ENCODE peak calls at places on chromosomes 7 and 10, in nine cellular contexts. D is A549, H is AG04450, N is coronary artery, U is cardiac muscle cell, V is colonic mucosa, C is astrocyte, J is kidney, R is fibroblast of lung. P is an unnamed sample.

GRCh38 chr10:57657164-57657765 is 610.4 kb downstream of the IPMK start:
- DNase-seq in H (no peak), V (peak), U (peak), N (no peak), C (peak), R (peak), J (no peak), D (peak), P (peak)

GRCh38 chr7:7251742-7252141 is 69.4 kb downstream of the C1GALT1 start:
- DNase-seq in D (no peak), U (no peak), H (no peak), V (no peak), N (no peak), C (no peak), J (no peak), R (no peak), P (no peak)

GRCh38 chr10:48469516-48470020 is 135.3 kb downstream of the ARHGAP22 start:
- DNase-seq in J (peak), N (peak), U (no peak), D (no peak), H (no peak), R (no peak), C (no peak), V (peak), P (no peak)

GRCh38 chr10:43230909-43231522 is 35.8 kb downstream of the RASGEF1A start:
- DNase-seq in N (peak), R (no peak), D (no peak), H (no peak), J (peak), U (no peak), V (no peak), C (no peak), P (no peak)

GRCh38 chr10:118694848-118695247 is 59.9 kb downstream of the CACUL1 start:
- DNase-seq in N (no peak), V (no peak), R (peak), J (no peak), D (no peak), U (no peak), C (peak), H (peak), P (peak)

GRCh38 chr7:38669965-38670520 is 38.9 kb upstream of the AMPH start:
- DNase-seq in D (no peak), H (no peak), C (no peak), V (no peak), N (no peak), R (no peak), U (no peak), J (no peak), P (peak)

GRCh38 chr7:33262476-33262875 is 133.1 kb downstream of the BBS9 start:
- DNase-seq in N (no peak), H (no peak), C (peak), V (no peak), U (no peak), J (no peak), R (no peak), D (no peak), P (peak)

GRCh38 chr7:1055084-1055450 is 10.7 kb downstream of the GPR146 start:
- DNase-seq in H (peak), U (no peak), N (no peak), R (peak), C (no peak), V (peak), J (peak), D (no peak), P (no peak)

GRCh38 chr7:114431198-114431597 is 16.6 kb downstream of the FOXP2 start:
- DNase-seq in J (no peak), C (no peak), U (no peak), N (no peak), R (no peak), V (no peak), D (no peak), H (no peak), P (no peak)

GRCh38 chr7:136964347-136964746 is 95.9 kb downstream of the CHRM2 start:
- DNase-seq in V (no peak), H (no peak), R (no peak), U (no peak), D (no peak), J (no peak), C (no peak), N (no peak), P (no peak)

GRCh38 chr10:132418520-132419416 is 21.8 kb downstream of the PWWP2B start:
- DNase-seq in H (no peak), R (peak), U (peak), J (peak), V (peak), C (no peak), N (no peak), D (peak), P (no peak)

GRCh38 chr10:14952851-14953451 is 945 bp downstream of the DCLRE1C start:
- DNase-seq in J (no peak), D (no peak), R (peak), U (no peak), N (no peak), H (no peak), V (no peak), C (no peak), P (no peak)

GRCh38 chr10:72694476-72695369 is 2.8 kb downstream of the MCU start:
- DNase-seq in V (no peak), H (no peak), R (peak), D (peak), N (no peak), J (no peak), U (peak), C (no peak), P (peak)

GRCh38 chr7:947391-948210 is 6.9 kb downstream of the ADAP1 start:
- DNase-seq in V (no peak), R (no peak), J (peak), D (no peak), C (no peak), U (no peak), H (no peak), N (no peak), P (no peak)

GRCh38 chr7:102220229-102220850 is 66.3 kb upstream of the SH2B2 start:
- DNase-seq in U (no peak), N (no peak), R (no peak), D (no peak), V (no peak), J (no peak), C (no peak), H (no peak), P (no peak)

GRCh38 chr10:63700935-63701263 is 179.7 kb downstream of the REEP3 start:
- DNase-seq in D (no peak), C (peak), R (peak), V (no peak), N (no peak), J (no peak), U (no peak), H (no peak), P (peak)

GRCh38 chr10:63700209-63700934 is 179.2 kb downstream of the REEP3 start:
- DNase-seq in J (peak), U (no peak), H (peak), V (no peak), C (peak), R (peak), D (peak), N (no peak), P (peak)

GRCh38 chr10:63697956-63698814 is 177.0 kb downstream of the REEP3 start:
- DNase-seq in U (no peak), D (no peak), V (no peak), R (no peak), C (no peak), H (no peak), J (no peak), N (no peak), P (peak)

GRCh38 chr10:63698815-63699205 is 177.6 kb downstream of the REEP3 start:
- DNase-seq in H (no peak), N (no peak), R (peak), J (no peak), C (peak), V (no peak), D (no peak), U (no peak), P (peak)

GRCh38 chr10:63699785-63700184 is 178.6 kb downstream of the REEP3 start:
- DNase-seq in J (peak), H (no peak), N (no peak), R (peak), C (peak), V (no peak), D (no peak), U (no peak), P (peak)
- H3K4me3 ChIP-seq in J (no peak), H (no peak), N (no peak), R (no peak), C (no peak), V (no peak), D (no peak), U (no peak), P (no peak)

GRCh38 chr7:56078196-56078595 is 14.1 kb downstream of the SUMF2 start:
- DNase-seq in U (no peak), N (no peak), D (no peak), H (no peak), R (no peak), J (peak), C (no peak), V (no peak), P (no peak)

GRCh38 chr7:56081626-56082340 is 11.0 kb downstream of the PHKG1 start:
- DNase-seq in R (no peak), C (no peak), J (peak), V (no peak), H (no peak), U (no peak), N (no peak), D (no peak), P (no peak)

GRCh38 chr7:56077681-56078080 is 13.6 kb downstream of the SUMF2 start:
- DNase-seq in H (no peak), V (no peak), C (no peak), R (no peak), N (no peak), D (no peak), J (no peak), U (no peak), P (no peak)

GRCh38 chr7:56083150-56083785 is 9.5 kb downstream of the PHKG1 start:
- DNase-seq in H (no peak), C (no peak), R (peak), N (no peak), J (peak), U (no peak), V (no peak), D (no peak), P (no peak)

GRCh38 chr7:56079450-56080185 is 13.1 kb downstream of the PHKG1 start:
- DNase-seq in C (peak), H (no peak), N (no peak), J (peak), V (peak), U (peak), D (peak), R (peak), P (peak)
- TF ChIP-seq CTCF in C (peak), H (peak), N (peak), J (peak), V (peak), U (peak), D (no peak), R (peak), P (peak)

DNA sequence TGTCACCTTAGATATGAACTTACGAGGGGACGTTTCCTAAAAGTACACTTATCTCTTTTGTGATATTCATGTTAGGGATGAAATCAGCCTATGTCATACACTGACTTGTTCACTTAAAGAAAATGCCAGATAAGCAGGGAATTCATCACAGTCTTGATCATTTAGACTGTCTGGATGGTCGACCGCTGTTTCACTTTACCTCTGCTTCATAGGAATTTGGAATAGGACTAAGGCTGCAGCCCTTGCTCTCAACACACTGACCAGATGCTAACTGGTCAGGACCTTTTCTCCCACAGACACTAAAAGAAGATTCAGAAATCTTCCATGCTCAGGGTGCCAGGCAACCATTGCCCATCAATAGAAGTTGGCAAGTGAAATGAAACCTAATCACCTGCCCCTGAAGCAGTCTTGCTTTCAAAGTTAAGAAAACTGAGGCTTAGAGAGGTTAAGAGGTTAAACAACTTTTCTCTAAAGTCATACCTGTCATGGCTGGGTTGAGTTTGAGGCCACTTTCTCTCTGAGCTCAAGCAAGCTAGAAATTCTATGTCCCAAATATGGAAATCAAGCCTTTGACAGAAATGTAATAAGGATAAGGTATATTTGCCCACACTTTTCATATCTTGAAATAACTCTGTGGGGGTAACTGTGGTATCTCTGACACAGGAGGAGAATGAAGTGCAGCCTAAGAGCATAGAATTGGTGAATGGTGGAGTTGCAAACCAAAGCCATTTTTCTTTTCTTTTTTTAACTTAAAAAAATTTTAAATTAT is 77.1 kb downstream of the MAP3K8 start:
- DNase-seq in C (peak), J (no peak), R (no peak), V (no peak), H (no peak), N (no peak), U (no peak), D (no peak), P (no peak)
- H3K4me3 ChIP-seq in C (no peak), J (no peak), R (no peak), V (no peak), H (no peak), N (no peak), U (no peak), D (no peak), P (no peak)

DNA sequence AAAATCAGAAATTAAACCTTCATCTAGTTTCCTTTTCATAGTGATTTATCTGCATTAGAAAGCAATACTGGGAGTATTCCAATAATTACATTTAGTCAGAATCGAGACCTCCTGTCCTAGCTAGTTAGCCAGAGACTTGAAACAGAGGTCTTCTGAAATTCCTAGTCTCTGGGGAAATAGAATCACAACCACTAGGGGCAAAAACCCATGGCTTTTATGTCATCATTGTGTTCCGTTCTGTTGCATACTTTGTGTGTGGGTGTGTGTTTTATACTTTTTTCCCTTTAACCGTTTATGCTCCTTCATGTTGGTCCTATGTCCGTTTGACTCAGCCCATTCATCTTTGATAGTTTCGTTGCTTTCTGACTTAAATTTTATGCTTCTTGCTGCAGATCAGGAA is 79.8 kb downstream of the RALA start:
- DNase-seq in H (no peak), D (peak), U (no peak), N (no peak), J (no peak), V (no peak), C (peak), R (no peak), P (peak)
- TF ChIP-seq CTCF in H (peak), D (no peak), U (peak), N (no peak), J (no peak), V (no peak), C (peak), R (peak), P (peak)

GRCh38 chr7:66910789-66911188 is 10.2 kb upstream of the TMEM248 start:
- DNase-seq in D (no peak), N (no peak), U (no peak), V (no peak), J (no peak), C (no peak), R (no peak), H (no peak), P (no peak)
- H3K4me3 ChIP-seq in D (no peak), N (no peak), U (no peak), V (no peak), J (no peak), C (no peak), R (no peak), H (no peak), P (no peak)